ENCODE peak calls at places on chromosome 9, in five cellular contexts. C is IMR-90, Z is mesenchymal stem cell, F is trophoblast cell, B is H1. P is an unnamed sample. For H3K4me1, the result is how much of the 10 kb centered on the place peaks cover.

GRCh38 chr9:38066907-38067610 is 2.0 kb downstream of the SHB start:
- DNase-seq in Z (no peak), F (peak), B (no peak), C (no peak), P (no peak)

GRCh38 chr9:136945333-136946227 is 537 bp downstream of the C8G start:
- DNase-seq in C (no peak), F (peak), Z (no peak), B (no peak), P (no peak)

GRCh38 chr9:82148849-82149544 is 160.4 kb downstream of the SPATA31D1 start:
- DNase-seq in Z (peak), B (no peak), C (peak), F (no peak), P (no peak)

GRCh38 chr9:120561699-120562098 is 18.3 kb downstream of the CDK5RAP2 start:
- DNase-seq in F (no peak), C (no peak), Z (no peak), B (no peak), P (no peak)

GRCh38 chr9:27749838-27750237 is 176.6 kb upstream of the C9orf72 start:
- DNase-seq in B (peak), Z (no peak), F (no peak), C (no peak), P (no peak)

GRCh38 chr9:133637451-133638055 is 1.4 kb downstream of the DBH start:
- DNase-seq in C (no peak), F (no peak), Z (no peak), B (no peak), P (peak)

GRCh38 chr9:129309041-129309430 is 131.0 kb upstream of the IER5L start:
- DNase-seq in Z (no peak), B (no peak), C (no peak), F (peak), P (no peak)

GRCh38 chr9:6049798-6050197 is 34.4 kb upstream of the RANBP6 start:
- DNase-seq in Z (no peak), F (peak), C (no peak), B (no peak), P (no peak)

GRCh38 chr9:133023117-133023890 is 7.5 kb upstream of the GTF3C5 start:
- DNase-seq in F (peak), C (no peak), Z (no peak), B (no peak), P (no peak)

GRCh38 chr9:90773593-90773992 is 28.0 kb upstream of the SYK start:
- DNase-seq in C (no peak), F (peak), B (no peak), Z (no peak), P (no peak)

GRCh38 chr9:107188376-107188775 is 94.7 kb upstream of the RAD23B start:
- DNase-seq in B (no peak), C (no peak), F (no peak), Z (no peak), P (no peak)

GRCh38 chr9:90706230-90706629 is 63.6 kb upstream of the DIRAS2 start:
- DNase-seq in Z (no peak), B (no peak), F (peak), C (no peak), P (no peak)

GRCh38 chr9:120212153-120212852 is 367.7 kb downstream of the CDK5RAP2 start:
- DNase-seq in F (no peak), C (no peak), Z (no peak), B (no peak), P (no peak)

GRCh38 chr9:114212841-114213240 is 57.5 kb downstream of the COL27A1 start:
- DNase-seq in B (no peak), Z (no peak), C (no peak), F (no peak), P (no peak)

GRCh38 chr9:105295986-105296385 is 51.5 kb downstream of the SLC44A1 start:
- DNase-seq in C (no peak), B (no peak), F (no peak), Z (peak), P (no peak)

GRCh38 chr9:128180447-128180846 is 10.9 kb downstream of the CIZ1 start:
- DNase-seq in F (no peak), C (no peak), B (no peak), Z (no peak), P (no peak)

GRCh38 chr9:19788614-19789271 is at the start of gene SLC24A2:
- DNase-seq in Z (no peak), B (no peak), C (no peak), F (no peak), P (peak)

GRCh38 chr9:117671468-117671867 is 32.7 kb upstream of the TLR4 start:
- DNase-seq in Z (peak), C (no peak), F (no peak), B (no peak), P (no peak)

GRCh38 chr9:99966720-99967119 is 60.3 kb downstream of the STX17 start:
- DNase-seq in F (peak), Z (peak), C (peak), B (peak), P (no peak)

GRCh38 chr9:6811436-6811835 is 53.7 kb downstream of the KDM4C start:
- DNase-seq in F (no peak), Z (no peak), C (no peak), B (no peak), P (no peak)

GRCh38 chr9:90964101-90965020 is 162.7 kb downstream of the SYK start:
- DNase-seq in Z (peak), F (peak), B (no peak), C (no peak), P (no peak)

GRCh38 chr9:26748449-26749058 is 144.0 kb downstream of the CAAP1 start:
- DNase-seq in B (no peak), C (no peak), Z (no peak), F (no peak), P (no peak)
- H4K91ac ChIP-seq in B (no peak), C (no peak), Z (no peak), F (no peak), P (no peak)

GRCh38 chr9:95446984-95447383 is 69.8 kb downstream of the PTCH1 start:
- DNase-seq in B (no peak), Z (no peak), F (no peak), C (no peak), P (no peak)
- H3K4me1 ChIP-seq in B (under half), Z (under half), F (under half), C (under half), P (under half)

GRCh38 chr9:21677387-21677786 is 125.0 kb upstream of the MTAP start:
- DNase-seq in B (no peak), C (no peak), Z (no peak), F (no peak), P (no peak)
- H3K4me3 ChIP-seq in B (no peak), C (peak), Z (peak), F (no peak), P (no peak)

GRCh38 chr9:87556821-87557220 is 59.2 kb downstream of the DAPK1 start:
- DNase-seq in C (no peak), F (no peak), B (no peak), Z (no peak), P (no peak)
- H4K91ac ChIP-seq in C (no peak), F (no peak), B (no peak), Z (no peak), P (no peak)